ENCODE peak calls at places on chromosomes 11 and 22, in nine cellular contexts. N, B, D, U, G, W, C, S and E are unnamed samples.

GRCh38 chr11:134360050-134360835 is 28.5 kb downstream of the GLB1L2 start:
- ATAC-seq in S (peak), N (peak), G (peak), W (peak), B (no peak), D (peak), C (peak), U (peak), E (peak)

GRCh38 chr22:36549033-36549432 is 20.1 kb upstream of the EIF3D start:
- ATAC-seq in G (no peak), N (no peak), D (no peak), S (no peak), W (no peak), C (no peak), U (no peak), B (no peak), E (no peak)

GRCh38 chr11:32430586-32431357 is 4.6 kb downstream of the WT1 start:
- ATAC-seq in S (no peak), D (no peak), N (no peak), G (no peak), W (no peak), B (no peak), U (no peak), C (no peak), E (peak)

GRCh38 chr11:64771861-64772260 is 6.5 kb downstream of the SF1 start:
- ATAC-seq in B (no peak), U (no peak), D (no peak), G (no peak), W (no peak), S (no peak), C (no peak), N (no peak), E (no peak)

GRCh38 chr11:17550455-17551346 is 3.6 kb downstream of the OTOG start:
- ATAC-seq in B (no peak), N (no peak), C (no peak), S (no peak), D (no peak), U (no peak), W (no peak), G (peak), E (no peak)

GRCh38 chr11:93249437-93250210 is 51.8 kb upstream of the SLC36A4 start:
- ATAC-seq in N (no peak), C (peak), W (no peak), S (no peak), U (no peak), D (no peak), G (no peak), B (peak), E (no peak)

GRCh38 chr22:35407352-35407751 is 7.4 kb downstream of the MCM5 start:
- ATAC-seq in S (no peak), N (no peak), D (peak), C (no peak), B (no peak), W (no peak), U (no peak), G (no peak), E (no peak)

GRCh38 chr11:121472310-121472709 is 19.5 kb upstream of the SORL1-AS1 start:
- ATAC-seq in B (no peak), U (no peak), W (no peak), G (peak), S (no peak), N (peak), C (no peak), D (no peak), E (no peak)

GRCh38 chr11:10575346-10575745 is 6.9 kb upstream of the LYVE1 start:
- ATAC-seq in S (no peak), D (no peak), N (no peak), C (no peak), B (no peak), G (no peak), U (no peak), W (no peak), E (no peak)

GRCh38 chr22:23527971-23528740 is 51.9 kb downstream of the IGLL1 start:
- ATAC-seq in N (no peak), C (no peak), S (no peak), D (no peak), B (no peak), U (no peak), G (no peak), W (no peak), E (no peak)